ENCODE peak calls at places on chromosomes 11 and 22, in eight cellular contexts. Q is Panc1, U is tibial artery, L is cardiac muscle cell, I is small intestine, M is right atrium auricular region, Z is GM23338, W is neuronal stem cell. P is an unnamed sample.

GRCh38 chr11:11975201-11976092 is 33.0 kb downstream of the DKK3 start:
- DNase-seq in U (peak; percentile 60), I (peak; percentile 22), W (no peak), L (no peak), M (peak; percentile 44), Z (no peak), Q (no peak), P (no peak)

GRCh38 chr11:45089845-45090499 is 56.5 kb upstream of the PRDM11 start:
- DNase-seq in U (no peak), M (no peak), I (no peak), Q (no peak), L (peak; percentile 72), Z (peak; percentile 79), W (no peak), P (no peak)

GRCh38 chr11:15923169-15923568 is 433.2 kb downstream of the SOX6 start:
- DNase-seq in M (no peak), L (no peak), I (no peak), W (no peak), Q (no peak), Z (peak; percentile 41), U (no peak), P (no peak)

GRCh38 chr11:119751281-119752060 is 22.5 kb upstream of the NECTIN1 start:
- DNase-seq in L (no peak), Z (no peak), M (no peak), Q (no peak), U (no peak), W (no peak), I (no peak), P (no peak)

GRCh38 chr22:47357086-47357485 is 594.6 kb downstream of the TBC1D22A start:
- DNase-seq in I (no peak), W (no peak), U (no peak), M (peak; percentile 26), Z (no peak), L (no peak), Q (no peak), P (no peak)

GRCh38 chr11:19869946-19870589 is 157.4 kb downstream of the NAV2 start:
- DNase-seq in M (no peak), I (no peak), U (no peak), Q (no peak), Z (no peak), W (no peak), L (no peak), P (no peak)

GRCh38 chr11:28911829-28912228 is 803.6 kb downstream of the METTL15 start:
- DNase-seq in W (no peak), Z (no peak), L (no peak), Q (no peak), U (no peak), M (no peak), I (no peak), P (no peak)

GRCh38 chr22:27252282-27253049 is 549.1 kb downstream of the MN1 start:
- DNase-seq in L (peak; percentile 94), Q (no peak), M (peak; percentile 84), Z (no peak), W (no peak), I (peak; percentile 16), U (peak; percentile 77), P (no peak)

GRCh38 chr22:50292643-50293440 is 14.6 kb downstream of the PLXNB2 start:
- DNase-seq in Q (no peak), U (no peak), M (no peak), W (no peak), I (no peak), L (no peak), Z (no peak), P (no peak)

GRCh38 chr11:61787928-61788491 is 4.4 kb downstream of the TMEM258 start:
- DNase-seq in I (peak; percentile 65), Z (peak; percentile 90), Q (no peak), U (no peak), L (peak; percentile 88), W (peak; percentile 30), M (no peak), P (no peak)

GRCh38 chr11:100469835-100470234 is 217.3 kb upstream of the ARHGAP42 start:
- DNase-seq in I (no peak), U (no peak), Q (no peak), L (no peak), W (no peak), M (no peak), Z (no peak), P (no peak)

GRCh38 chr22:28024422-28024888 is 105.4 kb upstream of the PITPNB start:
- DNase-seq in M (peak; percentile 53), W (no peak), Q (no peak), L (no peak), U (peak; percentile 41), I (no peak), Z (no peak), P (no peak)

GRCh38 chr22:25404556-25404922 is 159.9 kb upstream of the GRK3 start:
- DNase-seq in U (no peak), I (no peak), Z (peak; percentile 73), W (no peak), Q (no peak), L (no peak), M (no peak), P (no peak)

GRCh38 chr11:70078796-70079616 is 889 bp downstream of the ANO1 start:
- DNase-seq in I (no peak), W (no peak), Z (peak; percentile 57), U (peak; percentile 66), Q (no peak), M (no peak), L (no peak), P (peak; percentile 48)

GRCh38 chr22:38454361-38455062 is 487 bp downstream of the KCNJ4 start:
- DNase-seq in M (no peak), L (no peak), Z (no peak), I (no peak), Q (no peak), U (no peak), W (no peak), P (no peak)

GRCh38 chr11:13222285-13222684 is 55.3 kb upstream of the BMAL1 start:
- DNase-seq in Z (no peak), W (no peak), L (no peak), Q (no peak), I (no peak), M (no peak), U (no peak), P (no peak)

GRCh38 chr11:115222863-115223530 is 281.2 kb downstream of the CADM1 start:
- DNase-seq in W (no peak), Z (no peak), M (no peak), I (no peak), U (no peak), Q (no peak), L (no peak), P (no peak)

GRCh38 chr11:2303627-2304155 is 1.9 kb downstream of the TSPAN32 start:
- DNase-seq in Z (no peak), I (peak; percentile 29), W (no peak), L (no peak), Q (no peak), M (peak; percentile 57), U (no peak), P (no peak)

GRCh38 chr11:117649656-117650055 is 147.4 kb downstream of the DSCAML1 start:
- DNase-seq in Q (no peak), M (no peak), L (no peak), Z (no peak), I (no peak), W (no peak), U (no peak), P (no peak)

GRCh38 chr11:44402466-44403075 is 92.6 kb upstream of the ALX4 start:
- DNase-seq in M (no peak), L (no peak), U (no peak), Z (no peak), W (no peak), Q (no peak), I (no peak), P (no peak)

GRCh38 chr11:121249039-121249663 is 43.4 kb upstream of the SC5D start:
- DNase-seq in L (peak; percentile 56), I (peak; percentile 51), M (no peak), Z (peak; percentile 77), U (no peak), Q (peak; percentile 17), W (peak; percentile 29), P (no peak)

GRCh38 chr11:122723106-122723505 is 67.6 kb downstream of the UBASH3B start:
- DNase-seq in M (no peak), I (no peak), W (no peak), U (no peak), L (no peak), Z (no peak), Q (no peak), P (no peak)
- H3K4me1 ChIP-seq in M (peaks cover 11% of the 10 kb centered on the region), I (no peaks in the 10 kb centered on the region), W (peaks cover 25% of the 10 kb centered on the region), U (no peaks in the 10 kb centered on the region), L (no peaks in the 10 kb centered on the region), Z (peaks cover 11% of the 10 kb centered on the region), Q (no peaks in the 10 kb centered on the region), P (no peaks in the 10 kb centered on the region)

DNA sequence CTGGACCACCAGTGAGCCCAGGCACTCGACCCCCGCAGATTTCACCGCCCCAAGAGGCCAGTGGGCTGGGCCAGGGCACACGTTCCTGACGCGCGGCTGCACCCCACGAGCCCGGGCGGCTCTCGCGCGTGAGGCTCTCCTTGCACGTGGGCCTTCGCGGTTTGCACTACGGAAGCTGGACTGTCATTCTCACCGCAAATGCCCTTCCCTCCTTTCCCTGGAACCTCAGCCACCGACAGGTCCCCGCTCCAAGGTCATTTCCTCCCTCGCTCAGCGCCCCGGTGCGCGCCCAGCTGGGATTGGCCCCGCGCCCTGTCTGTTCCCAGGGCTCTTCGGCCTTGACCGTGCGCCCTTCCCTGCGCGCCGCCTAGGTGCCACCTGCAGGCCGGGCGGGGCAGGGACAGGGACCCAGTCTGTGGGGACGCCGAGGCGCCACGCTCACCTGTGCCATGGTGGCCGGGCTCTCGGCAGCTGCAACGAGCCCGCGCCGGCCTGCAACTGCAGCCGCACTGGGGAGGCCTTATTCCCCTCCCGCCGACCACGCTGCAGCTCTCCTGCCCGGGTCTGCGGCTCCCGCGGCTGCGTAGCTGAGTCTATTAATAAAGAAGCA is 2.1 kb upstream of the CPT1A start:
- DNase-seq in U (peak; percentile 74), Z (peak; percentile 92), L (peak; percentile 62), Q (no peak), W (no peak), I (peak; percentile 96), M (no peak), P (peak; percentile 88)
- H3K4me3 ChIP-seq in U (peak overlapping the region; percentile 90), Z (peak overlapping the region; percentile 74), L (peak overlapping the region; percentile 25), Q (peak overlapping the region; percentile 46), W (no peak overlapping the region), I (peak overlapping the region; percentile 96), M (peak overlapping the region; percentile 82), P (no peak overlapping the region)

DNA sequence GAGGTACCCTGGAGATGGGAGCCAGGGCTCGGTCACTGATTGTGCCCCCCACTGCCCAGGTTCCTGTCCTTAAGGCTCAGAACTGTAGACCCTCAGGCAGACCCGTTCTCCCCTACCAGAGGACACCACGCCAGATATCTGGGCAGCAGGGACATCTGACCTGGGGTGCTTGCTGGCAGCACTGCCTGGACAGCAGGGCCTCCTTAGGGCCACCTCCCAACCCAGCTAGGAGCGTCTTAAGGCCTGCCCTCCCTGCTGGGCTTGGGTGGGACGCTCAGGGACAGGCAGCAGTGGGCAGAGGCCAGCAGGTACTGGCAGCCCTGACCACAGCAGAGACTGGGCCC is 3.1 kb downstream of the POLR2L start:
- DNase-seq in M (no peak), L (no peak), U (no peak), Q (no peak), I (no peak), W (no peak), Z (no peak), P (no peak)
- H3K27ac ChIP-seq in M (no peak overlapping the region), L (no peak overlapping the region), U (no peak overlapping the region), Q (peak overlapping the region; percentile 92), I (no peak overlapping the region), W (no peak overlapping the region), Z (no peak overlapping the region), P (no peak overlapping the region)

DNA sequence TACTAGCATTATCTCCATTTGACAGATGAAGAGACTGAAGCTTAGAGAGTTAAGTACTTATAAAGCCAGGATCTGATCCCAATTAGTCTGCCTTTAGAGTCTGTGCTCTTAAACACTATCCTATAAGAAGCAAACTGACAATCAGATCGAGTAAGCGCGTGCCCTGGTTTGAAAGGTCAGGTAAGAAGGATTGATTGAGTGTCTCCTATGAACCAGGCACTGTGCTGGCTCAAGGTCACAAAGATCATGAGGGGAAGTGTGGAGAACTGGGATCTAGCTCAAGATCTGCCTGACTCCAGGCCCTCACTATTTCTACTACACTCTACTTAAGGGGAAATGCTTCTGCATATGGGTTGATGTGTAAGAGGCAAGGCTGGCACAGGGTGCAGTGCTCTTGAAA is 77.0 kb downstream of the ME3 start:
- DNase-seq in L (no peak), Q (no peak), I (peak; percentile 84), M (no peak), Z (no peak), W (no peak), U (no peak), P (no peak)
- H3K4me1 ChIP-seq in L (peaks cover 3% of the 10 kb centered on the region), Q (peaks cover 30% of the 10 kb centered on the region), I (no peaks in the 10 kb centered on the region), M (peaks cover 34% of the 10 kb centered on the region), Z (peaks cover 21% of the 10 kb centered on the region), W (peaks cover 39% of the 10 kb centered on the region), U (no peaks in the 10 kb centered on the region), P (peaks cover 7% of the 10 kb centered on the region)

P was measured in aorta.